ENCODE peak calls at places on chromosomes 13 and 19, in seven cellular contexts. P, X, C, B, K, J and Q are unnamed samples.
A peak's percentile ranks its signal among the peaks of the same experiment; 100 is the strongest.

GRCh38 chr19:1748703-1749341 is 4.5 kb upstream of the ONECUT3 start:
- DNase-seq in P (no peak), X (no peak), C (no peak), B (no peak), K (peak; percentile 55), J (no peak), Q (no peak)

GRCh38 chr13:85638265-85638664 is 161.0 kb downstream of the SLITRK6 start:
- DNase-seq in P (no peak), X (no peak), C (no peak), B (no peak), K (peak; percentile 57), J (no peak), Q (no peak)

GRCh38 chr19:40284501-40285352 is at the start of gene AKT2:
- DNase-seq in P (peak; percentile 94), X (no peak), C (no peak), B (peak; percentile 71), K (no peak), J (no peak), Q (peak; percentile 77)

GRCh38 chr13:45296259-45296658 is 44.7 kb downstream of the TPT1 start:
- DNase-seq in P (no peak), X (no peak), C (no peak), B (no peak), K (no peak), J (no peak), Q (no peak)

GRCh38 chr13:23467048-23467931 is 33.8 kb upstream of the SACS start:
- DNase-seq in P (peak; percentile 21), X (peak; percentile 11), C (no peak), B (no peak), K (no peak), J (no peak), Q (no peak)

GRCh38 chr19:5046339-5047039 is 77.6 kb downstream of the KDM4B start:
- DNase-seq in P (no peak), X (peak; percentile 85), C (peak; percentile 80), B (no peak), K (peak; percentile 81), J (no peak), Q (no peak)

GRCh38 chr13:112793545-112794445 is 104.0 kb downstream of the ATP11A start:
- DNase-seq in P (no peak), X (no peak), C (no peak), B (no peak), K (no peak), J (no peak), Q (no peak)

GRCh38 chr13:50845211-50845610 is 1.7 kb upstream of the DLEU7 start:
- DNase-seq in P (no peak), X (no peak), C (no peak), B (no peak), K (no peak), J (no peak), Q (no peak)

GRCh38 chr13:46778095-46778494 is 18.9 kb downstream of the ESD start:
- DNase-seq in P (no peak), X (no peak), C (no peak), B (no peak), K (no peak), J (no peak), Q (no peak)

GRCh38 chr19:3132971-3133792 is 2.7 kb upstream of the GNA15 start:
- DNase-seq in P (no peak), X (no peak), C (no peak), B (peak; percentile 37), K (peak; percentile 88), J (peak; percentile 29), Q (no peak)

GRCh38 chr19:29022599-29022998 is 190.4 kb downstream of the UQCRFS1 start:
- DNase-seq in P (no peak), X (no peak), C (no peak), B (no peak), K (no peak), J (no peak), Q (no peak)

GRCh38 chr13:30715837-30716236 is 19.5 kb upstream of the ALOX5AP start:
- DNase-seq in P (no peak), X (no peak), C (no peak), B (peak; percentile 57), K (no peak), J (no peak), Q (no peak)

GRCh38 chr19:31516756-31517155 is 167.5 kb upstream of the TSHZ3 start:
- DNase-seq in P (no peak), X (no peak), C (no peak), B (no peak), K (no peak), J (no peak), Q (no peak)

GRCh38 chr13:44293908-44294735 is 79.5 kb upstream of the SERP2 start:
- DNase-seq in P (no peak), X (no peak), C (no peak), B (no peak), K (no peak), J (no peak), Q (no peak)

GRCh38 chr13:99044764-99045163 is 66.9 kb upstream of the DOCK9 start:
- DNase-seq in P (no peak), X (no peak), C (no peak), B (no peak), K (no peak), J (no peak), Q (no peak)

GRCh38 chr19:55146648-55147218 is 2.3 kb downstream of the TNNT1 start:
- DNase-seq in P (peak; percentile 91), X (no peak), C (peak; percentile 38), B (no peak), K (no peak), J (no peak), Q (no peak)

GRCh38 chr19:1252818-1253513 is 4.6 kb downstream of the MIDN start:
- DNase-seq in P (no peak), X (peak; percentile 90), C (peak; percentile 91), B (peak; percentile 91), K (peak; percentile 98), J (peak; percentile 90), Q (peak; percentile 86)

GRCh38 chr13:104949840-104950805 is 1585.3 kb downstream of the EFNB2 start:
- DNase-seq in P (no peak), X (no peak), C (no peak), B (no peak), K (no peak), J (no peak), Q (no peak)

GRCh38 chr19:35559281-35559659 is 4.2 kb downstream of the ATP4A start:
- DNase-seq in P (peak; percentile 31), X (no peak), C (no peak), B (no peak), K (no peak), J (no peak), Q (no peak)

GRCh38 chr19:18477974-18478373 is 40.0 kb upstream of the ISYNA1 start:
- DNase-seq in P (no peak), X (no peak), C (no peak), B (no peak), K (no peak), J (no peak), Q (no peak)

GRCh38 chr13:106865706-106866288 is 297.9 kb upstream of the ARGLU1 start:
- DNase-seq in P (no peak), X (no peak), C (no peak), B (no peak), K (no peak), J (no peak), Q (no peak)

GRCh38 chr13:30616927-30617314 is 799 bp upstream of the USPL1 start:
- DNase-seq in P (peak; percentile 87), X (peak; percentile 73), C (peak; percentile 77), B (no peak), K (no peak), J (peak; percentile 45), Q (peak; percentile 92)

GRCh38 chr19:2294377-2295335 is 12.7 kb upstream of the PEAK3 start:
- DNase-seq in P (no peak), X (no peak), C (no peak), B (no peak), K (no peak), J (no peak), Q (no peak)

GRCh38 chr13:107035778-107036177 is 467.8 kb upstream of the ARGLU1 start:
- DNase-seq in P (no peak), X (no peak), C (no peak), B (no peak), K (no peak), J (no peak), Q (no peak)

GRCh38 chr13:48263196-48263595 is 30.2 kb downstream of the ITM2B start:
- DNase-seq in P (no peak), X (no peak), C (no peak), B (no peak), K (no peak), J (no peak), Q (no peak)

GRCh38 chr13:39245688-39246087 is 207.4 kb downstream of the NHLRC3 start:
- DNase-seq in P (no peak), X (no peak), C (no peak), B (no peak), K (no peak), J (no peak), Q (no peak)

GRCh38 chr13:40665061-40665753 is 1.2 kb downstream of the FOXO1 start:
- DNase-seq in P (peak; percentile 59), X (peak; percentile 63), C (peak; percentile 58), B (peak; percentile 60), K (peak; percentile 87), J (no peak), Q (peak; percentile 38)

GRCh38 chr19:1090731-1091543 is 4.2 kb downstream of the POLR2E start:
- DNase-seq in P (no peak), X (no peak), C (no peak), B (no peak), K (no peak), J (no peak), Q (no peak)

GRCh38 chr13:23979361-23980159 is 82.3 kb upstream of the C1QTNF9B start:
- DNase-seq in P (peak; percentile 81), X (peak; percentile 61), C (peak; percentile 74), B (peak; percentile 84), K (peak; percentile 90), J (no peak), Q (peak; percentile 72)

DNA sequence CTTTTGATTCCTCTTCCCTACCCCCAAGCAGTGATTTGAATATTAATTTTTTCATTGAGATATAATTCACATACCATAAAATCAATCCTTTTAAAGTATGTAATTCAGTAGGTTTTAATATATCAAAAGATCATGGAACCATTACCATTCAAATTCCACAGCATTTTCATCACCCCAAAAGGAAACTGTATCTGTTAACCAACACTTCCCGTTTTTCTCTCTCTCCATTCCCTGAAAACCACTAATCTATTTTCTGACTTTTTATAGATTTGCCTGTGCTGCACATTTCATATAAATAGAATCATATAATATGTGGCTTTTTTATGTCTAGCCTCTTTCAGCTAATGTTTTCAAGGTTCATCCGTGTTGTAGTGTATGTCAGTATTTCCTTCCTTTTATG is 107.1 kb downstream of the PAN3 start:
- DNase-seq in P (no peak), X (no peak), C (no peak), B (no peak), K (no peak), J (no peak), Q (no peak)
- H3K9me3 ChIP-seq in P (no peaks in the 10 kb centered on the region), X (no peaks in the 10 kb centered on the region), C (no peaks in the 10 kb centered on the region), B (peaks cover 6% of the 10 kb centered on the region), K (no peaks in the 10 kb centered on the region), J (peaks cover 7% of the 10 kb centered on the region), Q (no peaks in the 10 kb centered on the region)

GRCh38 chr13:110523180-110523579 is 38.3 kb downstream of the RAB20 start:
- DNase-seq in P (no peak), X (no peak), C (no peak), B (no peak), K (no peak), J (no peak), Q (no peak)
- H3K27ac ChIP-seq in P (no peak overlapping the region), X (no peak overlapping the region), C (no peak overlapping the region), B (no peak overlapping the region), K (no peak overlapping the region), J (peak overlapping the region; percentile 89), Q (no peak overlapping the region)

GRCh38 chr19:56873493-56873892 is 33.0 kb upstream of the PEG3 start:
- DNase-seq in P (no peak), X (no peak), C (no peak), B (no peak), K (no peak), J (no peak), Q (no peak)
- H3K9me3 ChIP-seq in P (peaks cover 17% of the 10 kb centered on the region), X (no peaks in the 10 kb centered on the region), C (no peaks in the 10 kb centered on the region), B (peaks cover 76% of the 10 kb centered on the region), K (peaks cover 74% of the 10 kb centered on the region), J (peaks cover 3% of the 10 kb centered on the region), Q (no peaks in the 10 kb centered on the region)

GRCh38 chr19:46478356-46478986 is 7.1 kb upstream of the PNMA8A start:
- DNase-seq in P (peak; percentile 75), X (no peak), C (no peak), B (no peak), K (no peak), J (no peak), Q (no peak)
- H3K27ac ChIP-seq in P (no peak overlapping the region), X (no peak overlapping the region), C (no peak overlapping the region), B (no peak overlapping the region), K (no peak overlapping the region), J (peak overlapping the region; percentile 86), Q (no peak overlapping the region)